ENCODE peak calls at places on chromosomes 4 and X, in eight cellular contexts. One of them, this sample, is unnamed. For H3K9me3, the result is how much of the 10 kb centered on the place peaks cover.

GRCh38 chr4:99028187-99028586 is 32.7 kb downstream of the METAP1 start:
- DNase-seq in fibroblast of lung: no peak
- DNase-seq in right lobe of liver: no peak
- DNase-seq in H9: no peak
- DNase-seq in pancreas: no peak
- DNase-seq in WERI-Rb-1: no peak
- DNase-seq in A673: no peak
- DNase-seq in psoas muscle: no peak
- DNase-seq in this sample: peak

GRCh38 chrX:142095816-142096215 is 109.3 kb downstream of the MAGEC2 start:
- DNase-seq in right lobe of liver: no peak
- DNase-seq in WERI-Rb-1: no peak
- DNase-seq in psoas muscle: no peak
- DNase-seq in A673: no peak
- DNase-seq in pancreas: no peak
- DNase-seq in H9: no peak
- DNase-seq in fibroblast of lung: peak
- DNase-seq in this sample: no peak

GRCh38 chr4:34105311-34105710 is 2139.0 kb downstream of the ARAP2 start:
- DNase-seq in psoas muscle: no peak
- DNase-seq in H9: no peak
- DNase-seq in fibroblast of lung: peak
- DNase-seq in WERI-Rb-1: no peak
- DNase-seq in A673: no peak
- DNase-seq in pancreas: no peak
- DNase-seq in right lobe of liver: no peak
- DNase-seq in this sample: no peak

GRCh38 chrX:2692221-2693122 is 1.4 kb downstream of the CD99 start:
- DNase-seq in A673: no peak
- DNase-seq in pancreas: no peak
- DNase-seq in right lobe of liver: no peak
- DNase-seq in H9: no peak
- DNase-seq in psoas muscle: peak
- DNase-seq in fibroblast of lung: peak
- DNase-seq in WERI-Rb-1: no peak
- DNase-seq in this sample: no peak

GRCh38 chr4:158938462-158939044 is 164.3 kb upstream of the RAPGEF2 start:
- DNase-seq in right lobe of liver: no peak
- DNase-seq in fibroblast of lung: peak
- DNase-seq in WERI-Rb-1: no peak
- DNase-seq in A673: peak
- DNase-seq in psoas muscle: no peak
- DNase-seq in pancreas: no peak
- DNase-seq in H9: no peak
- DNase-seq in this sample: no peak

GRCh38 chr4:7419961-7420660 is 14.6 kb downstream of the PSAPL1 start:
- DNase-seq in pancreas: no peak
- DNase-seq in H9: peak
- DNase-seq in fibroblast of lung: no peak
- DNase-seq in A673: no peak
- DNase-seq in psoas muscle: no peak
- DNase-seq in WERI-Rb-1: peak
- DNase-seq in right lobe of liver: no peak
- DNase-seq in this sample: no peak

GRCh38 chrX:18793601-18794089 is 86.2 kb downstream of the PPEF1 start:
- DNase-seq in A673: peak
- DNase-seq in WERI-Rb-1: peak
- DNase-seq in psoas muscle: no peak
- DNase-seq in right lobe of liver: no peak
- DNase-seq in H9: peak
- DNase-seq in pancreas: no peak
- DNase-seq in fibroblast of lung: peak
- DNase-seq in this sample: no peak

GRCh38 chrX:113369056-113369455 is 528.4 kb upstream of the AMOT start:
- DNase-seq in WERI-Rb-1: no peak
- DNase-seq in A673: no peak
- DNase-seq in fibroblast of lung: no peak
- DNase-seq in pancreas: no peak
- DNase-seq in psoas muscle: no peak
- DNase-seq in right lobe of liver: no peak
- DNase-seq in H9: no peak
- DNase-seq in this sample: no peak

GRCh38 chr4:122747883-122748282 is 15.4 kb downstream of the BBS12 start:
- DNase-seq in H9: no peak
- DNase-seq in WERI-Rb-1: no peak
- DNase-seq in A673: no peak
- DNase-seq in psoas muscle: no peak
- DNase-seq in right lobe of liver: no peak
- DNase-seq in pancreas: no peak
- DNase-seq in fibroblast of lung: peak
- DNase-seq in this sample: no peak

GRCh38 chr4:153611679-153612078 is 72.4 kb upstream of the TLR2 start:
- DNase-seq in pancreas: no peak
- DNase-seq in WERI-Rb-1: no peak
- DNase-seq in fibroblast of lung: peak
- DNase-seq in H9: no peak
- DNase-seq in A673: no peak
- DNase-seq in psoas muscle: no peak
- DNase-seq in right lobe of liver: no peak
- DNase-seq in this sample: no peak

GRCh38 chr4:3676907-3677495 is 89.2 kb upstream of the ADRA2C start:
- DNase-seq in fibroblast of lung: no peak
- DNase-seq in right lobe of liver: no peak
- DNase-seq in A673: no peak
- DNase-seq in H9: no peak
- DNase-seq in pancreas: peak
- DNase-seq in WERI-Rb-1: no peak
- DNase-seq in psoas muscle: no peak
- DNase-seq in this sample: peak

GRCh38 chr4:128427832-128428366 is 140.3 kb upstream of the PGRMC2 start:
- DNase-seq in fibroblast of lung: peak
- DNase-seq in pancreas: peak
- DNase-seq in right lobe of liver: no peak
- DNase-seq in WERI-Rb-1: peak
- DNase-seq in psoas muscle: no peak
- DNase-seq in A673: peak
- DNase-seq in H9: no peak
- DNase-seq in this sample: no peak

GRCh38 chr4:7581477-7581876 is 146.7 kb upstream of the PSAPL1 start:
- DNase-seq in WERI-Rb-1: no peak
- DNase-seq in right lobe of liver: no peak
- DNase-seq in H9: peak
- DNase-seq in pancreas: no peak
- DNase-seq in psoas muscle: no peak
- DNase-seq in A673: peak
- DNase-seq in fibroblast of lung: peak
- DNase-seq in this sample: no peak

GRCh38 chrX:11787564-11787963 is 29.5 kb downstream of the MSL3 start:
- DNase-seq in psoas muscle: peak
- DNase-seq in pancreas: no peak
- DNase-seq in H9: peak
- DNase-seq in right lobe of liver: no peak
- DNase-seq in WERI-Rb-1: peak
- DNase-seq in A673: peak
- DNase-seq in fibroblast of lung: peak
- DNase-seq in this sample: peak

GRCh38 chr4:189048119-189048518 is 892.6 kb upstream of the FRG1 start:
- DNase-seq in WERI-Rb-1: no peak
- DNase-seq in pancreas: no peak
- DNase-seq in psoas muscle: no peak
- DNase-seq in A673: no peak
- DNase-seq in H9: no peak
- DNase-seq in fibroblast of lung: no peak
- DNase-seq in right lobe of liver: no peak
- DNase-seq in this sample: no peak

DNA sequence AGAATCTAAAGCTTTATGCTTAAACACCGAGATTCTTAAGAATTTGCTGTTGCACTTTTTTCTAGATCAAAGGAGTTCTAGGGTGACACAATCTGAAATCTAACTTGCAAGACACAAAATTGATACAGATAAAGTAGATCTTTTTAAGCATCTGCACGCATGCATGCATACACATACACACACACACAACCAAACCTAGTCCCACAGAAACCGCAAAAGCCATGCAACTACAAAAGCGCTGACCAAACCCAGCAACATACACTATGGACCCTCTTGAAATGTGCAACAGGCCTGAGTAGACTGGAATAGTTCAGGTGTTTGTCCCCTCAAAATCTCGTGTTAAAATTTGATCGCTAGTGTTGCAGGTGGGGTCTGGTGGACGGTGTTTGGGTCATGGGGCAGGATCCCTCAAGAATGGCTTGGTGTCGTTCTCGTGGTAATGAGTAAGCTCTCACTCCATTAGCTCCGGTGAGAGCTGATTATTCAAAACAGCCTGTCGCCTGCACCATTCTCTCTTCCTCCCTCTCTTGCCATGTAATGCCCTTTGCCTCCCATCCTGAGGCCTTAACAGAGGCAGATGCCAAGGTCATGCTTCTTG is 52.7 kb downstream of the IRF2 start:
- DNase-seq in pancreas: no peak
- DNase-seq in H9: no peak
- DNase-seq in psoas muscle: no peak
- DNase-seq in A673: no peak
- DNase-seq in WERI-Rb-1: no peak
- DNase-seq in right lobe of liver: no peak
- DNase-seq in fibroblast of lung: no peak
- DNase-seq in this sample: no peak
- H3K27ac ChIP-seq in pancreas: no peak
- H3K27ac ChIP-seq in H9: no peak
- H3K27ac ChIP-seq in psoas muscle: no peak
- H3K27ac ChIP-seq in A673: no peak
- H3K27ac ChIP-seq in WERI-Rb-1: no peak
- H3K27ac ChIP-seq in right lobe of liver: no peak
- H3K27ac ChIP-seq in fibroblast of lung: no peak
- H3K27ac ChIP-seq in this sample: peak

GRCh38 chr4:4721636-4722035 is 137.8 kb upstream of the MSX1 start:
- DNase-seq in WERI-Rb-1: peak
- DNase-seq in A673: no peak
- DNase-seq in right lobe of liver: no peak
- DNase-seq in pancreas: no peak
- DNase-seq in H9: no peak
- DNase-seq in fibroblast of lung: no peak
- DNase-seq in psoas muscle: no peak
- DNase-seq in this sample: no peak

GRCh38 chr4:4730214-4730613 is 129.3 kb upstream of the MSX1 start:
- DNase-seq in pancreas: no peak
- DNase-seq in WERI-Rb-1: no peak
- DNase-seq in H9: no peak
- DNase-seq in psoas muscle: no peak
- DNase-seq in A673: no peak
- DNase-seq in fibroblast of lung: no peak
- DNase-seq in right lobe of liver: no peak
- DNase-seq in this sample: no peak

GRCh38 chr4:4726051-4726450 is 133.4 kb upstream of the MSX1 start:
- DNase-seq in right lobe of liver: no peak
- DNase-seq in psoas muscle: no peak
- DNase-seq in WERI-Rb-1: no peak
- DNase-seq in A673: no peak
- DNase-seq in H9: no peak
- DNase-seq in pancreas: no peak
- DNase-seq in fibroblast of lung: no peak
- DNase-seq in this sample: no peak

GRCh38 chr4:4727536-4727935 is 131.9 kb upstream of the MSX1 start:
- DNase-seq in right lobe of liver: no peak
- DNase-seq in A673: no peak
- DNase-seq in H9: no peak
- DNase-seq in pancreas: no peak
- DNase-seq in fibroblast of lung: no peak
- DNase-seq in WERI-Rb-1: no peak
- DNase-seq in psoas muscle: no peak
- DNase-seq in this sample: no peak
- H3K9me3 ChIP-seq in right lobe of liver: under half
- H3K9me3 ChIP-seq in A673: under half
- H3K9me3 ChIP-seq in H9: under half
- H3K9me3 ChIP-seq in pancreas: under half
- H3K9me3 ChIP-seq in fibroblast of lung: under half
- H3K9me3 ChIP-seq in WERI-Rb-1: under half
- H3K9me3 ChIP-seq in psoas muscle: under half
- H3K9me3 ChIP-seq in this sample: under half

GRCh38 chr4:1814453-1814852 is 21.4 kb downstream of the FGFR3 start:
- DNase-seq in fibroblast of lung: no peak
- DNase-seq in psoas muscle: no peak
- DNase-seq in WERI-Rb-1: no peak
- DNase-seq in H9: no peak
- DNase-seq in A673: no peak
- DNase-seq in right lobe of liver: no peak
- DNase-seq in pancreas: peak
- DNase-seq in this sample: no peak

GRCh38 chr4:1813231-1813630 is 20.1 kb downstream of the FGFR3 start:
- DNase-seq in H9: no peak
- DNase-seq in WERI-Rb-1: no peak
- DNase-seq in pancreas: peak
- DNase-seq in fibroblast of lung: no peak
- DNase-seq in psoas muscle: no peak
- DNase-seq in A673: no peak
- DNase-seq in right lobe of liver: no peak
- DNase-seq in this sample: no peak

GRCh38 chr4:1812720-1813119 is 19.6 kb downstream of the FGFR3 start:
- DNase-seq in psoas muscle: no peak
- DNase-seq in pancreas: peak
- DNase-seq in right lobe of liver: no peak
- DNase-seq in H9: no peak
- DNase-seq in A673: no peak
- DNase-seq in WERI-Rb-1: no peak
- DNase-seq in fibroblast of lung: no peak
- DNase-seq in this sample: no peak

GRCh38 chr4:1815096-1815996 is 22.3 kb downstream of the FGFR3 start:
- DNase-seq in WERI-Rb-1: no peak
- DNase-seq in pancreas: peak
- DNase-seq in H9: no peak
- DNase-seq in right lobe of liver: no peak
- DNase-seq in fibroblast of lung: no peak
- DNase-seq in A673: no peak
- DNase-seq in psoas muscle: no peak
- DNase-seq in this sample: no peak

DNA sequence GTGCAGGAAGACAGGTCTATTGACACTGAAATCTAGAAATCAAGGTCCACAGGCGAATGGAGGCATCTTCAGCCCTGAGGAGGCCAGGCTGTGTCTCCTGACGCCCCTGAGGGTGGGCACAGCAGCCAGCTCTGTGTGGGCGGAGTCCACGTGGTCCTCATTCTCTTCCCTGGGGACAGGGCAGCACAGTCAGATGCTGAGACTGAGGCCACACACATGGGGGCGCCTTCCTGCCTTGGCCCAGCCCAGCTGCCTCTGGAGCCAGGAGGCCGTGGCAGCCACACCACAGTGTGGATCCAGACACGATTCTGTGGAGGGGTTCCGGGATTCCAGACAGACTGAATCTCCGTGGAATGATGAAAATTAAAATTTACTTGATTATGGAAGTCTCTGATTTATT is 20.8 kb downstream of the FGFR3 start:
- DNase-seq in fibroblast of lung: no peak
- DNase-seq in pancreas: no peak
- DNase-seq in right lobe of liver: no peak
- DNase-seq in H9: no peak
- DNase-seq in WERI-Rb-1: peak
- DNase-seq in psoas muscle: no peak
- DNase-seq in A673: peak
- DNase-seq in this sample: no peak
- TF ChIP-seq CTCF in fibroblast of lung: no peak
- TF ChIP-seq CTCF in pancreas: no peak
- TF ChIP-seq CTCF in right lobe of liver: no peak
- TF ChIP-seq CTCF in H9: peak
- TF ChIP-seq CTCF in WERI-Rb-1: peak
- TF ChIP-seq CTCF in psoas muscle: no peak
- TF ChIP-seq CTCF in A673: peak
- TF ChIP-seq CTCF in this sample: no peak

GRCh38 chr4:63458010-63458409 is 951.2 kb downstream of the TECRL start:
- DNase-seq in pancreas: no peak
- DNase-seq in fibroblast of lung: no peak
- DNase-seq in psoas muscle: no peak
- DNase-seq in H9: no peak
- DNase-seq in WERI-Rb-1: no peak
- DNase-seq in right lobe of liver: no peak
- DNase-seq in A673: no peak
- DNase-seq in this sample: no peak
- H3K27ac ChIP-seq in pancreas: no peak
- H3K27ac ChIP-seq in fibroblast of lung: no peak
- H3K27ac ChIP-seq in psoas muscle: no peak
- H3K27ac ChIP-seq in H9: no peak
- H3K27ac ChIP-seq in WERI-Rb-1: no peak
- H3K27ac ChIP-seq in right lobe of liver: no peak
- H3K27ac ChIP-seq in A673: no peak
- H3K27ac ChIP-seq in this sample: no peak

This sample was measured in Peyer's patch.